ENCODE peak calls at places on chromosomes 7 and 10, in nine cellular contexts. G is activated effector memory CD4-positive, alpha-beta T cell treated with anti-CD3 and anti-CD28 coated beads, Interleukin-2, amount 50 U/mL, for 16 hours; V is pancreas; I is AG08396; A is activated CD8-positive, alpha-beta memory T cell treated with anti-CD3 and anti-CD28 coated beads, Interleukin-2, amount 50 U/mL, for 4 hours; L is brain pericyte; F is nephron progenitor cell; O is stimulated activated CD4-positive, alpha-beta T cell treated with anti-CD3 and anti-CD28 coated beads, Interleukin-2, amount 100 ng/mL, for 48 hours; B is central memory CD4-positive, alpha-beta T cell. D is an unnamed sample.

GRCh38 chr7:5420108-5420840 is 3.4 kb downstream of the TNRC18 start:
- DNase-seq in G (peak), V (peak), I (no peak), A (no peak), L (no peak), F (peak), O (no peak), B (no peak), D (no peak)

GRCh38 chr10:117373848-117374505 is 1.3 kb downstream of the PDZD8 start:
- DNase-seq in G (peak), V (peak), I (peak), A (peak), L (no peak), F (peak), O (peak), B (peak), D (no peak)

GRCh38 chr10:87734987-87735827 is 75.5 kb downstream of the PAPSS2 start:
- DNase-seq in G (no peak), V (peak), I (peak), A (no peak), L (peak), F (peak), O (peak), B (no peak), D (no peak)

GRCh38 chr10:124742418-124743187 is 1.6 kb downstream of the FAM53B start:
- DNase-seq in G (no peak), V (no peak), I (no peak), A (no peak), L (no peak), F (peak), O (no peak), B (no peak), D (no peak)

GRCh38 chr10:107409517-107409916 is 245.0 kb upstream of the SORCS1 start:
- DNase-seq in G (no peak), V (peak), I (no peak), A (no peak), L (no peak), F (no peak), O (no peak), B (no peak), D (no peak)

GRCh38 chr7:103821105-103821504 is 168.4 kb downstream of the RELN start:
- DNase-seq in G (no peak), V (no peak), I (no peak), A (no peak), L (no peak), F (no peak), O (no peak), B (no peak), D (no peak)

GRCh38 chr10:116274141-116274861 is 1.3 kb upstream of the GFRA1 start:
- DNase-seq in G (no peak), V (no peak), I (peak), A (no peak), L (no peak), F (peak), O (no peak), B (no peak), D (no peak)

GRCh38 chr10:131654471-131655087 is 246.2 kb upstream of the PPP2R2D start:
- DNase-seq in G (no peak), V (no peak), I (no peak), A (no peak), L (no peak), F (no peak), O (no peak), B (no peak), D (no peak)

GRCh38 chr10:34758447-34758996 is 56.6 kb downstream of the PARD3 start:
- DNase-seq in G (no peak), V (no peak), I (peak), A (no peak), L (no peak), F (no peak), O (no peak), B (no peak), D (no peak)

GRCh38 chr7:51045319-51046102 is 262.8 kb upstream of the GRB10 start:
- DNase-seq in G (no peak), V (peak), I (peak), A (no peak), L (no peak), F (no peak), O (no peak), B (no peak), D (no peak)

GRCh38 chr10:130388746-130389145 is 252.6 kb downstream of the GLRX3 start:
- DNase-seq in G (no peak), V (no peak), I (no peak), A (no peak), L (no peak), F (no peak), O (no peak), B (no peak), D (no peak)

GRCh38 chr7:47474937-47475879 is 106.7 kb downstream of the TNS3 start:
- DNase-seq in G (no peak), V (peak), I (peak), A (no peak), L (peak), F (peak), O (no peak), B (no peak), D (no peak)

D was measured in NCI-H1048.